ENCODE peak calls at places on chromosomes 16 and 17, in four cellular contexts. Z, C, M and T are unnamed samples. For H3K4me1, the result is how much of the 10 kb centered on the place peaks cover.

GRCh38 chr17:50972579-50972978 is 106.4 kb upstream of the TOB1 start:
- DNase-seq in M (no peak), Z (no peak), C (no peak), T (no peak)

GRCh38 chr16:19167710-19168172 is 299 bp upstream of the SYT17 start:
- DNase-seq in C (peak), M (peak), Z (peak), T (no peak)

GRCh38 chr17:64679710-64680216 is 17.7 kb upstream of the SMURF2 start:
- DNase-seq in C (peak), Z (peak), M (peak), T (no peak)

GRCh38 chr16:14487579-14487978 is 142.5 kb downstream of the PARN start:
- DNase-seq in C (no peak), M (no peak), Z (no peak), T (no peak)

GRCh38 chr17:57986841-57987581 is 1.0 kb downstream of the VEZF1 start:
- DNase-seq in Z (no peak), C (peak), M (peak), T (peak)

GRCh38 chr17:27446569-27447301 is 9.5 kb upstream of the KSR1 start:
- DNase-seq in C (no peak), M (no peak), Z (no peak), T (no peak)

GRCh38 chr17:72985882-72986720 is 106.4 kb downstream of the SLC39A11 start:
- DNase-seq in Z (peak), C (peak), M (peak), T (peak)

GRCh38 chr17:80468781-80469533 is 7.5 kb downstream of the NPTX1 start:
- DNase-seq in Z (no peak), C (no peak), M (no peak), T (no peak)

GRCh38 chr17:49565948-49566491 is 9.7 kb upstream of the NXPH3 start:
- DNase-seq in M (peak), C (no peak), Z (no peak), T (no peak)

GRCh38 chr16:67486805-67487204 is 3.5 kb upstream of the AGRP start:
- DNase-seq in M (no peak), Z (no peak), C (no peak), T (no peak)

GRCh38 chr16:14013571-14014283 is 57.4 kb upstream of the MRTFB start:
- DNase-seq in Z (no peak), M (no peak), C (peak), T (no peak)

DNA sequence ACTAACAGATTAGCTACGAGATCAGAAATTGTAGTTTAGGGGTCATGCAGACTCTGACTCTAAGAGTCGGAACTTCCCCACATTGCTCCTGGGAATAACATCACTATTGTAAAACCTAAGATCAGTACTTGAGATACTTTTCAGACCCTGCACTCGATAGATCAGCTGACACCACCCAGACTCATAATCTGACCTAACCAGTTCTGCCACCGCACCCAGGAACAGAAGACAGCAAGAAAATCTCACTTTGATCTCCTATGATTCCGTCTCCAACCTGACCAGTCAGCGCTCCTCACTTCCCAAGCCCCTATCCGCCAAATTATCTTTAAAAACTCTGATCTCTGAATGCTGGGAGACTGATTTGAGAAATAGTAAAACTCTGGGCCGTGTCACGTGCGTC is 27.2 kb upstream of the ASGR2 start:
- DNase-seq in C (no peak), Z (no peak), M (no peak), T (no peak)
- H3K4me3 ChIP-seq in C (no peak), Z (no peak), M (no peak), T (no peak)

DNA sequence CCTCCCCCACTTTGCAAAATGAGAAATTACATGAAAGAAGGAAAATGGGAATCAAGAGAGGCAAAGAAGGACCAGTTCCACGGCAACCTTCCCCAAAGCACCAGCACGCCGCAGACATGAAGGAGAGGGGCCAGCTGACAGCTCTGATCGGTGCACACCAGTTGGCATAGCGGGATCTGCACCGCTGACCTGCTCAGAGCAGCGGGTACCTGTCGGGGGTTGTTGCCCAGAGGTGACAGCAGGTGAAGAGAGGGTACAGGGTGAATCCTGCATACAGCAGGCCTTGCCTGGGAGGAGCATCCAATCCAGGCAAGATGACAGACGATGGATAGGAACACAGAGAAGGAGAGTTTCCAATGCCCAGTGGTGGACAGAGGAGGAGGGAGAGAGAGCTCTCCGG is 24.1 kb downstream of the CEP295NL start:
- DNase-seq in C (no peak), Z (no peak), M (no peak), T (no peak)
- H3K4me1 ChIP-seq in C (under half), Z (half or more), M (under half), T (under half)

DNA sequence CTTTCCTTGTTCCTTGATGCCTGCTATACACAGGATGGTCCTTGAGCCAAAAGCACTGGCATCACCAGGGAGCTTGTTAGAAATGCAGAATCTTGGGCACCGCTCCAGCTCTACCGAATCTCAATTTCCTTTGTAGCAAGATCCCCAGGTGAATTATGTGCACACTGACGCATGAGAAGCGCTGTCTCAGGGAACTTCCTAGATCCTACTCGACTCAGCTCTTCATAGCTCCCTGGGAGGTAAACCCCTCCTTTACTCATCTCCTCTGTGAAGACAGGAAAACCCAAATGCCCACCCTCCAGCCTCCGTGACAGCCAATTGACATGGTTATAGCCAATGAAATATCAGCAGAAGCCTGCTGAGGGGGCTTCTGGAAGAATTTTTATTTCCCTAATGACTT is 4.1 kb downstream of the USP31 start:
- DNase-seq in Z (no peak), C (no peak), M (no peak), T (no peak)
- H3K4me3 ChIP-seq in Z (no peak), C (no peak), M (no peak), T (no peak)

GRCh38 chr16:9123871-9124270 is 32.4 kb downstream of the HAPSTR1 start:
- DNase-seq in Z (peak), C (no peak), M (peak), T (no peak)
- H3K4me1 ChIP-seq in Z (half or more), C (under half), M (under half), T (under half)